ENCODE peak calls at places on chromosomes 7 and 10, in eight cellular contexts. K is prostate gland, E is endothelial cell of umbilical vein, G is mesendoderm, L is H7, H is body of pancreas, I is HFF-Myc, N is bronchial epithelial cell. O is an unnamed sample.

GRCh38 chr10:128151031-128151430 is 24.8 kb upstream of the MKI67 start:
- DNase-seq in K (no peak), E (no peak), G (peak; percentile 16), L (peak; percentile 46), H (no peak), I (no peak), N (no peak), O (no peak)

GRCh38 chr10:72009430-72010081 is 45.4 kb downstream of the CHST3 start:
- DNase-seq in K (peak; percentile 87), E (peak; percentile 94), G (peak; percentile 70), L (no peak), H (peak; percentile 71), I (peak; percentile 90), N (peak; percentile 80), O (peak; percentile 80)

GRCh38 chr10:113992601-113993011 is 51.1 kb upstream of the ADRB1 start:
- DNase-seq in K (no peak), E (no peak), G (no peak), L (no peak), H (no peak), I (peak; percentile 65), N (no peak), O (no peak)

GRCh38 chr7:111953611-111954010 is 252.6 kb downstream of the DOCK4 start:
- DNase-seq in K (peak; percentile 20), E (no peak), G (peak; percentile 71), L (peak; percentile 10), H (no peak), I (no peak), N (peak; percentile 92), O (no peak)

GRCh38 chr7:49453486-49453885 is 320.0 kb upstream of the VWC2 start:
- DNase-seq in K (no peak), E (no peak), G (no peak), L (no peak), H (no peak), I (no peak), N (no peak), O (no peak)

GRCh38 chr7:5631752-5632151 is 149.7 kb downstream of the RNF216 start:
- DNase-seq in K (no peak), E (no peak), G (no peak), L (no peak), H (no peak), I (no peak), N (no peak), O (no peak)

GRCh38 chr10:19629559-19629958 is 186.7 kb upstream of the PLXDC2 start:
- DNase-seq in K (no peak), E (no peak), G (peak; percentile 38), L (peak; percentile 8), H (peak; percentile 65), I (no peak), N (no peak), O (no peak)

GRCh38 chr10:75261813-75262725 is 26.3 kb upstream of the COMTD1 start:
- DNase-seq in K (no peak), E (no peak), G (no peak), L (peak; percentile 53), H (peak; percentile 94), I (peak; percentile 85), N (no peak), O (no peak)

GRCh38 chr10:5584895-5585516 is 60.2 kb downstream of the CALML3 start:
- DNase-seq in K (no peak), E (no peak), G (peak; percentile 94), L (no peak), H (no peak), I (no peak), N (peak; percentile 100), O (peak; percentile 93)

GRCh38 chr10:78876449-78876848 is 192.3 kb upstream of the ZMIZ1 start:
- DNase-seq in K (no peak), E (peak; percentile 66), G (no peak), L (no peak), H (no peak), I (no peak), N (no peak), O (no peak)

GRCh38 chr10:4650109-4650508 is 175.9 kb upstream of the AKR1E2 start:
- DNase-seq in K (no peak), E (peak; percentile 92), G (no peak), L (no peak), H (no peak), I (peak; percentile 61), N (no peak), O (no peak)

GRCh38 chr10:121452581-121452980 is 145.7 kb downstream of the FGFR2 start:
- DNase-seq in K (no peak), E (no peak), G (peak; percentile 72), L (no peak), H (no peak), I (no peak), N (no peak), O (no peak)

GRCh38 chr10:126663328-126663727 is 7.2 kb downstream of the C10orf90 start:
- DNase-seq in K (no peak), E (no peak), G (no peak), L (no peak), H (peak; percentile 44), I (no peak), N (no peak), O (no peak)

GRCh38 chr7:112173214-112173905 is 32.8 kb downstream of the DOCK4 start:
- DNase-seq in K (no peak), E (peak; percentile 83), G (no peak), L (no peak), H (no peak), I (no peak), N (no peak), O (no peak)

GRCh38 chr10:62850646-62851045 is 34.5 kb upstream of the EGR2 start:
- DNase-seq in K (no peak), E (no peak), G (peak; percentile 4), L (no peak), H (no peak), I (no peak), N (no peak), O (no peak)

GRCh38 chr7:140898794-140899548 is 25.8 kb downstream of the BRAF start:
- DNase-seq in K (no peak), E (no peak), G (peak; percentile 3), L (no peak), H (no peak), I (no peak), N (peak; percentile 85), O (no peak)

GRCh38 chr10:117007080-117007479 is 2.1 kb upstream of the SHTN1 start:
- DNase-seq in K (no peak), E (peak; percentile 16), G (no peak), L (no peak), H (no peak), I (peak; percentile 43), N (peak; percentile 85), O (peak; percentile 44)

GRCh38 chr7:143492043-143492471 is 14.4 kb downstream of the TAS2R41 start:
- DNase-seq in K (no peak), E (peak; percentile 93), G (peak; percentile 91), L (no peak), H (no peak), I (no peak), N (peak; percentile 91), O (no peak)

GRCh38 chr7:128167791-128168666 is 73.0 kb upstream of the LEP start:
- DNase-seq in K (no peak), E (no peak), G (no peak), L (peak; percentile 75), H (no peak), I (no peak), N (no peak), O (no peak)

GRCh38 chr10:95308389-95309302 is 17.8 kb upstream of the PDLIM1 start:
- DNase-seq in K (peak; percentile 86), E (peak; percentile 90), G (peak; percentile 83), L (no peak), H (peak; percentile 90), I (peak; percentile 95), N (peak; percentile 96), O (peak; percentile 95)

GRCh38 chr7:33710608-33711007 is 194.7 kb upstream of the BMPER start:
- DNase-seq in K (no peak), E (no peak), G (peak; percentile 67), L (no peak), H (no peak), I (no peak), N (no peak), O (no peak)

GRCh38 chr7:21616796-21617436 is 74.1 kb downstream of the DNAH11 start:
- DNase-seq in K (no peak), E (peak; percentile 67), G (peak; percentile 89), L (no peak), H (no peak), I (no peak), N (peak; percentile 87), O (peak; percentile 52)
- H3K4me3 ChIP-seq in K (no peak overlapping the region), E (no peak overlapping the region), G (no peak overlapping the region), L (no peak overlapping the region), H (no peak overlapping the region), I (no peak overlapping the region), N (no peak overlapping the region), O (no peak overlapping the region)

GRCh38 chr7:27141138-27141537 is 2.3 kb downstream of the HOXA5 start:
- DNase-seq in K (no peak), E (no peak), G (no peak), L (no peak), H (no peak), I (no peak), N (no peak), O (no peak)
- H3K4me3 ChIP-seq in K (no peak overlapping the region), E (peak overlapping the region; percentile 84), G (no peak overlapping the region), L (no peak overlapping the region), H (no peak overlapping the region), I (no peak overlapping the region), N (no peak overlapping the region), O (peak overlapping the region; percentile 72)

GRCh38 chr10:64507869-64508609 is 986.8 kb downstream of the REEP3 start:
- DNase-seq in K (no peak), E (peak; percentile 67), G (peak; percentile 93), L (no peak), H (no peak), I (no peak), N (no peak), O (no peak)
- H3K4me3 ChIP-seq in K (no peak overlapping the region), E (no peak overlapping the region), G (no peak overlapping the region), L (no peak overlapping the region), H (no peak overlapping the region), I (no peak overlapping the region), N (no peak overlapping the region), O (no peak overlapping the region)

GRCh38 chr7:142412551-142413193 is 154.8 kb upstream of the PRSS58 start:
- DNase-seq in K (no peak), E (peak; percentile 50), G (peak; percentile 91), L (peak; percentile 69), H (peak; percentile 14), I (peak; percentile 32), N (peak; percentile 61), O (no peak)

GRCh38 chr7:142407939-142408573 is 150.2 kb upstream of the PRSS58 start:
- DNase-seq in K (no peak), E (no peak), G (no peak), L (no peak), H (no peak), I (no peak), N (no peak), O (no peak)

GRCh38 chr7:142409471-142409870 is 151.6 kb upstream of the PRSS58 start:
- DNase-seq in K (no peak), E (no peak), G (no peak), L (no peak), H (no peak), I (no peak), N (peak; percentile 10), O (no peak)

GRCh38 chr7:142405122-142405765 is 147.4 kb upstream of the PRSS58 start:
- DNase-seq in K (no peak), E (no peak), G (no peak), L (no peak), H (no peak), I (no peak), N (no peak), O (no peak)

DNA sequence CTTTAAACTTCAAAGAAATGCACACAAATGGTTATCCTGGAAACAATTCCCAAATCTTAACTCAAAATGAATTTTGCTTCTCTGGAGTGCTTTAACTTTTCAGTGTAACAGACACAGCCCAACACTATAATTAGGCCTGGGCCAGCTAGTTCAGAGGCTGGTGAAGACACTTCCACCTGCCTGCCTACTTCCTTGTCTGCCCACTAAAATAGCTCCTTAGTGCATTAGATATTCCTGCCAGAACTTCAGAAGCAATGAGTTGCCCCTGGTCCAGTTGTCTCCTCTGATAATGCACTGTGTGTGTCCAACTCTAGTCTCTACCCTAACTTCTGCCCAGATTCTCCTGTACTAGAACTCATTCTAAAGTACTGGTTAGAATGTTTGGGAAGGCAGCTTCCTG is 150.9 kb upstream of the PRSS58 start:
- DNase-seq in K (no peak), E (no peak), G (no peak), L (no peak), H (no peak), I (no peak), N (no peak), O (no peak)
- H3K4me3 ChIP-seq in K (no peak overlapping the region), E (no peak overlapping the region), G (no peak overlapping the region), L (no peak overlapping the region), H (no peak overlapping the region), I (no peak overlapping the region), N (no peak overlapping the region), O (no peak overlapping the region)